ENCODE peak calls at places on chromosomes 3 and 15, in seven cellular contexts. X, D, U, W, C, S and P are unnamed samples.

GRCh38 chr3:149845570-149846244 is 32.7 kb downstream of the RNF13 start:
- DNase-seq in U (no peak), W (no peak), D (no peak), S (no peak), X (no peak), C (no peak), P (no peak)

GRCh38 chr3:44058022-44058867 is 183.4 kb upstream of the TOPAZ1 start:
- DNase-seq in U (peak), X (no peak), W (no peak), S (no peak), D (peak), C (no peak), P (no peak)

GRCh38 chr3:72271215-72271614 is 486.3 kb upstream of the PROK2 start:
- DNase-seq in W (no peak), C (no peak), U (no peak), D (no peak), X (no peak), S (no peak), P (no peak)

GRCh38 chr3:43015572-43016512 is 36.7 kb downstream of the GASK1A start:
- DNase-seq in X (no peak), U (no peak), C (no peak), S (no peak), W (no peak), D (no peak), P (no peak)

GRCh38 chr3:44996556-44996969 is 20.5 kb downstream of the EXOSC7 start:
- DNase-seq in S (no peak), W (no peak), D (no peak), C (no peak), U (no peak), X (no peak), P (no peak)

GRCh38 chr3:114872056-114872455 is 275.0 kb downstream of the ZBTB20 start:
- DNase-seq in S (no peak), X (no peak), U (no peak), W (no peak), D (no peak), C (no peak), P (no peak)

GRCh38 chr3:9405756-9406155 is 8.3 kb downstream of the SETD5 start:
- DNase-seq in S (no peak), D (no peak), W (no peak), C (no peak), X (no peak), U (no peak), P (no peak)

GRCh38 chr3:184651945-184652344 is 59.9 kb downstream of the MAGEF1 start:
- DNase-seq in U (no peak), D (no peak), S (no peak), W (no peak), X (no peak), C (no peak), P (no peak)

GRCh38 chr3:33706056-33706455 is 12.0 kb downstream of the CLASP2 start:
- DNase-seq in W (no peak), U (no peak), C (no peak), S (no peak), X (no peak), D (no peak), P (no peak)

GRCh38 chr15:78308422-78309021 is 9.1 kb upstream of the SKIC8 start:
- DNase-seq in C (no peak), D (peak), X (peak), S (peak), W (peak), U (peak), P (no peak)

GRCh38 chr15:77033417-77033728 is 37.5 kb downstream of the TSPAN3 start:
- DNase-seq in C (no peak), S (no peak), D (no peak), X (no peak), U (no peak), W (no peak), P (no peak)

DNA sequence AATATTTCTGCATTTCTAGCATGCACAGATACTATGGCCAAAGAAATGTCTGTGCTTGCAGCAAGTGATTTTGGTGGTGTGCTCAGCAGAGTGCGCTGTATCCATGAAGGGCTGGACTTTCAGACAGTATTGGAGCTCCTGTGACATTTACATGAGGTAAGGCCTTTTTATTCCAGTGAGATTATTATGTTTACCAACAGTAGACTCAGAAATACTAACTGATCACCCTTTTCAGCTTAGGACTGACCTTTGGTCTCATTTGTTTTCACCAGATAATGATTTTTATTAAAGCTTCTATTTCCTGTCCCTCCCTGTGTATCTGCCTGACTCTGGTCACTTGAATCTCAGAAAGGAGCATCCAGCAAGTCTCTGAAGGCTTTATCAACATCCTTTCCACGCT is 1302.5 kb upstream of the EPHA6 start:
- DNase-seq in S (no peak), U (no peak), X (no peak), D (no peak), C (no peak), W (no peak), P (no peak)
- TF ChIP-seq CTCF in S (no peak), U (no peak), X (no peak), D (no peak), C (no peak), W (no peak), P (no peak)

GRCh38 chr15:27485265-27485664 is 514.3 kb downstream of the GABRG3 start:
- DNase-seq in X (no peak), S (no peak), W (no peak), C (no peak), D (no peak), U (no peak), P (no peak)
- TF ChIP-seq CTCF in X (no peak), S (no peak), W (no peak), C (no peak), D (no peak), U (no peak), P (no peak)

GRCh38 chr3:186609247-186609868 is 3.5 kb upstream of the AHSG start:
- DNase-seq in X (no peak), D (peak), W (no peak), S (no peak), C (no peak), U (peak), P (no peak)
- TF ChIP-seq CTCF in X (no peak), D (peak), W (no peak), S (peak), C (no peak), U (peak), P (peak)

GRCh38 chr15:67422296-67422695 is 98.6 kb upstream of the C15orf61 start:
- DNase-seq in W (no peak), U (no peak), X (no peak), S (no peak), C (no peak), D (no peak), P (no peak)
- TF ChIP-seq CTCF in W (no peak), U (no peak), X (no peak), S (no peak), C (no peak), D (peak), P (no peak)

DNA sequence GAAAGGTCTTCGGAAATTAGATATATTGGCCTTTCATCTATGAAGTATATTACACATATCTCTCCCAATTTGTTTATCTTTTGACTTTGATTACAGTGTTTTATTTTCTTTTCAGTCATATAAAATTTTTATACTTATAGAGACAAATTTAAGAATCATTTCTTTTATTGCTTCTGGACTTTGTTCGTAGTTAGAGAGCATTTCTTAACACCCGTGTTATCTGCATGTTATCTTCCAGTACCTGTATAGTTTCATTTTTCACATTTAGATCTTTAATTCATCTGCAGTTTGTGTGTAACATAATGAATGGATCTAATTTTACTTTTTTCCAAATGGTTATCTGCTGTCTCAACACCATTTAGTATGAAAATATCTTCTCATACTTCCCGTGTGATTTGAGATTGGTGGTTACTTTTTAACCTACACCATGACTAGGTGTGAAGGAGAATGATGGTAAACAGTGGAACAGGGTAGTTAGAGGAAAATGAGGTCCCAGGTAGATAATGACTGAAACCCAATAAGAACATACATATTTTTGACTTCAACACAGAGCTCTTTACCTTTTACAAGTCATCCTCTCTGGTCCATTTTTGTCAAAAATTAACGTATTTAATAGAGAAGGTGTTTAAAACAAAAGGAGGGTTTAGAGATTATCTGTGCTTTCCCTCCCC is 99.3 kb downstream of the LPP start:
- DNase-seq in X (no peak), U (no peak), S (no peak), W (no peak), D (no peak), C (no peak), P (no peak)
- TF ChIP-seq CTCF in X (no peak), U (no peak), S (no peak), W (no peak), D (no peak), C (no peak), P (no peak)

DNA sequence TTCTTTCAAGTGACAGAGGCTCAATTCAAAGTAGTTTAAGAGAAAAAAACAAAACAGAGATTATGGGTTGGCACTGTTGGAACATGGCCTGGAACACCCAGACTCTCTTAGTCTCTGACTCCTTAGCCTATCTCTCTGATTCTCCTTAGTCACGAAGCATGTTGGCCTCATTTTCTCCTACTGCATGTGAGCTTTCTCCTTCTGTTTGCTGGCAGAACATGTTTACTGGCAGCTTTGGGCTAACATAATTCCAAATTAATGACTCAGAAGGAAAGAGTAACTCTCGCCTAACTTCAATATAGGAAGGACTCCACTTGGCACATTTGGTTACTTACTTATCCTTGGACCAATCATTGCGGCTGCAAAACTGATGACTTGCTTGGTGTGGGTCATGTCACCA is 21.7 kb upstream of the CCDC39 start:
- DNase-seq in S (no peak), D (no peak), U (no peak), X (no peak), C (no peak), W (no peak), P (no peak)
- TF ChIP-seq CTCF in S (no peak), D (no peak), U (no peak), X (no peak), C (no peak), W (no peak), P (no peak)

DNA sequence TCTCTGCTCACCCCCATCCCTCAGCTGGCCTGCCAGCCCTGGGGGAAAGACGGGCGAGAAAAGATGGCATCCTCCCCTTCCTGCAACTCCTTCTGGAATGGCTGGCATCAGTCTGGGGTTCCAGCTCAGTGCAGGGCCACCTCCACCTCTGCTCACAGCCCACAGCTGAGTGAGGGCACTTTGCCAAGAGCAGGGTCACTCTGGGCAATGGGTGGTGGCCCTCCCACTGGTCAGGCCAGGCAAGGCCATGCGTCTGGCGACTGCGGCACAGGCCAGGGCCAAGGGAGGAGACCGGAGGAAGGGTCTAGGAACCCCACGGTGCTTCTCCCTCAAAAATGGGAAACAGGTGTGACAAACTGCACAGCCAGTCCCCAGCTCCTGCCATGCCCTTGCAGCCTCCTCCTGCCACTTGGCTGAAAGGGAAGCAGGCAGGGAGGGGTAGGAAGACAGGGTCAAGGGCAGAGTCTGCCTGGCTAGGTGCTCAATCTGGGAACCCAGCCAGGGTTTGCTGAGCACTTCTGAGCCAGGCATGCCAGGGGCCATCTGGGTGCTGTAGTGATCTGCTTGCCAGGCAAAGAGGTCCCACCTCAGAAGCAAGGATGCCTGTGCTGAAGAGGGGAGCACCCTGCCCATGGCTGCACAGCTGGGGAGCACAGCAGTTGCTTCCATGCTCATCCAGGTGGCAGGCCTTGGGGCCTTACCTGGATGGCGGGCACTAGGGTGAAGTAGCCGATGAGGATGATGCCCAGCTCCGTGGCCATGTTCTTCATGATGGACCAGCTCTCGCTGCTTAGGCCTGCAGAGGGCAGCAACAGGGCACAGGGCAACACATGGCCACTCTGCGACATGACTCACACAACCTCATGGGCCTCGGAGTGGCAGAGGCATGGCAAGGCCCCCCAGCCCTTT is 41.2 kb downstream of the PTPN23 start:
- DNase-seq in X (no peak), W (no peak), U (no peak), D (no peak), C (no peak), S (no peak), P (no peak)
- TF ChIP-seq CTCF in X (no peak), W (no peak), U (peak), D (peak), C (no peak), S (peak), P (no peak)